ENCODE peak calls at places on chromosomes 11 and 22, in five cellular contexts. S, L, Y, A and U are unnamed samples.

GRCh38 chr11:119248750-119249670 is 42.9 kb downstream of the CBL start:
- DNase-seq in S (no peak), A (no peak), Y (peak), L (no peak), U (no peak)

GRCh38 chr11:54558919-54559318 is 44.9 kb downstream of the OR4C46 start:
- DNase-seq in Y (no peak), A (no peak), L (no peak), S (no peak), U (no peak)

GRCh38 chr22:24969588-24970301 is 17.2 kb downstream of the KIAA1671 start:
- DNase-seq in Y (no peak), L (no peak), A (no peak), S (no peak), U (no peak)

GRCh38 chr11:95459268-95460040 is 228.5 kb upstream of the SESN3 start:
- DNase-seq in L (peak), S (no peak), A (no peak), Y (no peak), U (no peak)

GRCh38 chr22:45994516-45995404 is 17.8 kb upstream of the WNT7B start:
- DNase-seq in S (peak), A (peak), L (peak), Y (peak), U (peak)

GRCh38 chr11:113148652-113149051 is 165.7 kb upstream of the TTC12 start:
- DNase-seq in S (no peak), A (no peak), L (no peak), Y (no peak), U (no peak)

GRCh38 chr22:26642465-26643367 is 14.7 kb upstream of the MIAT start:
- DNase-seq in L (no peak), Y (peak), A (peak), S (no peak), U (no peak)

GRCh38 chr11:64752106-64752970 is 7.4 kb downstream of the PYGM start:
- DNase-seq in A (no peak), S (no peak), L (no peak), Y (no peak), U (no peak)

GRCh38 chr11:45142241-45142885 is 4.1 kb upstream of the PRDM11 start:
- DNase-seq in A (no peak), Y (no peak), S (no peak), L (peak), U (peak)

GRCh38 chr11:67640021-67640757 is 626 bp upstream of the TBX10 start:
- DNase-seq in L (peak), A (peak), Y (peak), S (peak), U (peak)

GRCh38 chr11:64896448-64897022 is 18.1 kb upstream of the EHD1 start:
- DNase-seq in L (no peak), S (no peak), Y (no peak), A (no peak), U (no peak)

GRCh38 chr11:78419327-78419726 is 1.7 kb upstream of the GAB2 start:
- DNase-seq in L (peak), Y (no peak), A (no peak), S (peak), U (no peak)

GRCh38 chr22:46756097-46756496 is 6.4 kb upstream of the TBC1D22A start:
- DNase-seq in Y (no peak), A (no peak), L (no peak), S (no peak), U (no peak)

GRCh38 chr11:22711212-22711770 is 44.9 kb downstream of the GAS2 start:
- DNase-seq in Y (no peak), A (no peak), S (peak), L (no peak), U (no peak)

GRCh38 chr11:112880454-112880853 is 80.8 kb upstream of the NCAM1 start:
- DNase-seq in S (no peak), A (no peak), Y (no peak), L (no peak), U (no peak)

GRCh38 chr11:104151404-104152204 is 12.3 kb downstream of the PDGFD start:
- DNase-seq in L (peak), A (peak), Y (peak), S (no peak), U (no peak)

GRCh38 chr22:32620992-32621391 is 146.4 kb downstream of the FBXO7 start:
- DNase-seq in L (no peak), S (no peak), A (no peak), Y (no peak), U (no peak)

GRCh38 chr22:20656516-20656901 is 117.4 kb upstream of the SERPIND1 start:
- DNase-seq in S (no peak), Y (no peak), L (no peak), A (no peak), U (no peak)

GRCh38 chr11:88849368-88849767 is 216.4 kb downstream of the GRM5 start:
- DNase-seq in Y (no peak), A (no peak), S (no peak), L (peak), U (no peak)

GRCh38 chr11:65382804-65383368 is 440 bp upstream of the SLC25A45 start:
- DNase-seq in A (no peak), Y (no peak), L (no peak), S (no peak), U (no peak)

DNA sequence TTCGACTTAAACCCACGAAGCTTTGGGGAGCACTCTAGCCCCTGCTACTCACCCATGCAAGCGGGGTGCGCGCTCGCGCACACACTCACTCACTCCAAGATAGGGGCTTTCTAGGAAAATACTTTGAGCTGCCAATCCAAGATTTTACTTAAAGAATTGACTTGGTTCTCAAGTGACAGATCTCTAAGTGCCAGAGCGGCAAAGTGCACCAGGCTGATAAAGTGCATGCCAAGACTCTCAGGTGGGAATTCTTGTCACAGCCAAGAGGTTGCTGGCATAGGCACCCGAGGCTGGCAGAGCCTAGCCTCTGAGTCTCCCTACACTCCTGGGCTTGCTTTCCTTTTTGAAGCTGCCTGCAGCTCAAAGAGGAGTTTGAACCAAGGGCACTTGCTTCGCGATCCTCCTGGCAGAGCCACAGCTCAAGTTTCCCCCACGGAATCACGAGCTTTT is 2.6 kb upstream of the ADM start:
- DNase-seq in Y (no peak), L (no peak), A (no peak), S (no peak), U (no peak)
- TF ChIP-seq CTCF in Y (no peak), L (no peak), A (no peak), S (no peak), U (no peak)

DNA sequence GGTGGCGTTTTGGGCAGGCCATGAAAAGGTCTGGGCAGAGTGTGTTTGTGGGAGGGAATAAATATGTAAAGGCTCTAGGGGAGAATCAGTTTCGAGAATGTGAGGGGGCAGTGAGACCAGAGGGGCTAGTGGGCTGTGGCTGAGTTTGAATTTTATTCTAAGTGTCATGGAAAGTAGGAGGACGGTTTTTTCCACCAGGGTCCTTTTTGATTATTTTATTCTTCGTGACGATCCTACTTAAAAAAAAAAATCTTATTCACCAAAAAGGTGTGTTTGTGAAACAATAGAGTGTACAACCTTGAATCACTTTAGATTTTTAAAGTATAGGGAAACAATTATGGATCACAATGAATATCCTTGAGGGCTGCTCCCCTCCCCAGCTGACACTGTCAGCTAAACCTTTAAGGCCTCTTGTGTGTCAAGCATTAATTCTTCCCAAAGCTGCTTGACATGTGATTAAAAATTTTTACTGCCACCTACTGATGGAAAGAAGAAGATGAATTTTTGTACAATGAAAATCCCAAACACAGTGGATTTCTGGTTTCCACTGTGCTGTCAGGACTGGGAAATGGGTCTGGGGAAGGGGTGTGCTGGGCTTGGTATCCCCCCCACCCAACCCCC is 107.5 kb upstream of the OR4B1 start:
- DNase-seq in L (peak), A (peak), S (no peak), Y (peak), U (no peak)
- TF ChIP-seq CTCF in L (peak), A (peak), S (no peak), Y (peak), U (no peak)

GRCh38 chr11:6705905-6706535 is 22.9 kb upstream of the MRPL17 start:
- DNase-seq in A (peak), Y (peak), L (peak), S (peak), U (peak)

GRCh38 chr11:6703247-6704063 is 20.3 kb upstream of the MRPL17 start:
- DNase-seq in L (peak), A (peak), Y (peak), S (peak), U (no peak)
- TF ChIP-seq CTCF in L (peak), A (peak), Y (peak), S (no peak), U (no peak)

DNA sequence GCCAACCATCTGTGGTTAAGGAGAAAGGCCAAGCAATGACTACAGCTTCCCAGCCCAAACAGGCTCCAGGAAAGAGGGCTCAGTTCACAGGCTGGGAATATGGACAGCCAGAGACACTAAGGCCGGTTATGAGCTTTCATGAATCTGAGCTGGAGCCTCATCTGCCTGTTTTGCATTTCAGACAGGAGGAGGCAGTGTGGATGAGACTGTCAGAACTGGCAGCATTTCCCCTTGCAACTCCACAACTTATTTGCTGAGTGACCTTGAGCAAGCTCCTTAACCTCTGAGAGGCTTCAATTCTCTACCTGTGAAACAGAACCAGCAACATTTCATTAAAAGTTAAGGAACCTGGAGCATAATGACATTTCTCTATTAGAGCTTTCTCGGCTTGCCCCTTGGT is 264.0 kb downstream of the ETS1 start:
- DNase-seq in L (peak), Y (peak), A (peak), S (no peak), U (no peak)
- TF ChIP-seq CTCF in L (peak), Y (peak), A (peak), S (no peak), U (no peak)

DNA sequence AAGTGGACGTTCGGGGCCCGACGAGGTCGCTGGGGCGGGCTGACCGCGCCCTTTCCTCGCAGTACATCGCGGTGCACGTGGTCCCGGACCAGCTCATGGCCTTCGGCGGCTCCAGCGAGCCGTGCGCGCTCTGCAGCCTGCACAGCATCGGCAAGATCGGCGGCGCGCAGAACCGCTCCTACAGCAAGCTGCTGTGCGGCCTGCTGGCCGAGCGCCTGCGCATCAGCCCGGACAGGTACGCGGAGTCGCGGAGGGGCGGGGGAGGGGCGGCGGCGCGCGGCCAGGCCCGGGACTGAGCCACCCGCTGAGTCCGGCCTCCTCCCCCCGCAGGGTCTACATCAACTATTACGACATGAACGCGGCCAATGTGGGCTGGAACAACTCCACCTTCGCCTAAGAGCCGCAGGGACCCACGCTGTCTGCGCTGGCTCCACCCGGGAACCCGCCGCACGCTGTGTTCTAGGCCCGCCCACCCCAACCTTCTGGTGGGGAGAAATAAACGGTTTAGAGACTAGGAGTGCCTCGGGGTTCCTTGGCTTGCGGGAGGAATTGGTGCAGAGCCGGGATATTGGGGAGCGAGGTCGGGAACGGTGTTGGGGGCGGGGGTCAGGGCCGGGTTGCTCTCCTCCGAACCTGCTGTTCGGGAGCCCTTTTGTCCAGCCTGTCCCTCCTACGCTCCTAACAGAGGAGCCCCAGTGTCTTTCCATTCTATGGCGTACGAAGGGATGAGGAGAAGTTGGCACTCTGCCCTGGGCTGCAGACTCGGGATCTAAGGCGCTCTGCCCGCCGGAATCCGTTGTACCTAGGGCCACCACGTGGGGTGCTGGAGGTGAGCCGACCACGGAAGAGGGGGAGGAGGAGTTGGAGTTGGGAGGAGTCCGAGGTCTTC is 771 bp downstream of the MIF start:
- DNase-seq in Y (peak), L (peak), S (peak), A (peak), U (peak)
- TF ChIP-seq CTCF in Y (peak), L (no peak), S (no peak), A (peak), U (peak)

GRCh38 chr22:35648066-35649025 is at the start of gene APOL6:
- DNase-seq in S (peak), L (peak), Y (peak), A (peak), U (no peak)
- TF ChIP-seq CTCF in S (no peak), L (no peak), Y (no peak), A (no peak), U (no peak)

GRCh38 chr11:110463153-110463552 is 33.4 kb downstream of the FDX1 start:
- DNase-seq in L (peak), S (no peak), A (peak), Y (no peak), U (peak)
- TF ChIP-seq CTCF in L (peak), S (no peak), A (peak), Y (peak), U (no peak)